ENCODE peak calls at places on chromosomes 6 and 20, in eight cellular contexts. One of them, this sample, is unnamed.
A peak's percentile ranks its signal among the peaks of the same experiment; 100 is the strongest.

GRCh38 chr6:54981647-54982046 is 135.1 kb downstream of the FAM83B start:
- DNase-seq in stimulated activated CD8-positive, alpha-beta memory T cell treated with anti-CD3 and anti-CD28 coated beads, Interleukin-2, amount 100 ng/mL, for 1 hour: no peak
- DNase-seq in kidney tubule cell: peak; percentile 36
- DNase-seq in ELF-1: peak; percentile 4
- DNase-seq in Kasumi-1: no peak
- DNase-seq in adrenal gland: no peak
- DNase-seq in HEK293T: no peak
- DNase-seq in immature natural killer cell: no peak
- DNase-seq in this sample: no peak

GRCh38 chr6:139520321-139520768 is 145.9 kb upstream of the CITED2 start:
- DNase-seq in stimulated activated CD8-positive, alpha-beta memory T cell treated with anti-CD3 and anti-CD28 coated beads, Interleukin-2, amount 100 ng/mL, for 1 hour: no peak
- DNase-seq in kidney tubule cell: peak; percentile 44
- DNase-seq in ELF-1: no peak
- DNase-seq in Kasumi-1: no peak
- DNase-seq in adrenal gland: no peak
- DNase-seq in HEK293T: no peak
- DNase-seq in immature natural killer cell: no peak
- DNase-seq in this sample: no peak

GRCh38 chr6:109397020-109397419 is 14.8 kb upstream of the CD164 start:
- DNase-seq in stimulated activated CD8-positive, alpha-beta memory T cell treated with anti-CD3 and anti-CD28 coated beads, Interleukin-2, amount 100 ng/mL, for 1 hour: no peak
- DNase-seq in kidney tubule cell: no peak
- DNase-seq in ELF-1: no peak
- DNase-seq in Kasumi-1: peak; percentile 76
- DNase-seq in adrenal gland: no peak
- DNase-seq in HEK293T: peak; percentile 20
- DNase-seq in immature natural killer cell: no peak
- DNase-seq in this sample: no peak

GRCh38 chr6:6721606-6722005 is 133.1 kb downstream of the LY86 start:
- DNase-seq in stimulated activated CD8-positive, alpha-beta memory T cell treated with anti-CD3 and anti-CD28 coated beads, Interleukin-2, amount 100 ng/mL, for 1 hour: no peak
- DNase-seq in kidney tubule cell: no peak
- DNase-seq in ELF-1: no peak
- DNase-seq in Kasumi-1: peak; percentile 46
- DNase-seq in adrenal gland: no peak
- DNase-seq in HEK293T: no peak
- DNase-seq in immature natural killer cell: no peak
- DNase-seq in this sample: no peak

GRCh38 chr20:16483024-16483423 is 90.2 kb downstream of the KIF16B start:
- DNase-seq in stimulated activated CD8-positive, alpha-beta memory T cell treated with anti-CD3 and anti-CD28 coated beads, Interleukin-2, amount 100 ng/mL, for 1 hour: no peak
- DNase-seq in kidney tubule cell: no peak
- DNase-seq in ELF-1: no peak
- DNase-seq in Kasumi-1: no peak
- DNase-seq in adrenal gland: no peak
- DNase-seq in HEK293T: no peak
- DNase-seq in immature natural killer cell: no peak
- DNase-seq in this sample: no peak

GRCh38 chr6:34951741-34952140 is 62.7 kb downstream of the ANKS1A start:
- DNase-seq in stimulated activated CD8-positive, alpha-beta memory T cell treated with anti-CD3 and anti-CD28 coated beads, Interleukin-2, amount 100 ng/mL, for 1 hour: no peak
- DNase-seq in kidney tubule cell: no peak
- DNase-seq in ELF-1: no peak
- DNase-seq in Kasumi-1: no peak
- DNase-seq in adrenal gland: no peak
- DNase-seq in HEK293T: no peak
- DNase-seq in immature natural killer cell: no peak
- DNase-seq in this sample: no peak

GRCh38 chr6:3822747-3823445 is 26.3 kb upstream of the FAM50B start:
- DNase-seq in stimulated activated CD8-positive, alpha-beta memory T cell treated with anti-CD3 and anti-CD28 coated beads, Interleukin-2, amount 100 ng/mL, for 1 hour: no peak
- DNase-seq in kidney tubule cell: peak; percentile 73
- DNase-seq in ELF-1: no peak
- DNase-seq in Kasumi-1: no peak
- DNase-seq in adrenal gland: no peak
- DNase-seq in HEK293T: no peak
- DNase-seq in immature natural killer cell: no peak
- DNase-seq in this sample: no peak

GRCh38 chr6:4506221-4506620 is 270.0 kb upstream of the CDYL start:
- DNase-seq in stimulated activated CD8-positive, alpha-beta memory T cell treated with anti-CD3 and anti-CD28 coated beads, Interleukin-2, amount 100 ng/mL, for 1 hour: no peak
- DNase-seq in kidney tubule cell: no peak
- DNase-seq in ELF-1: no peak
- DNase-seq in Kasumi-1: no peak
- DNase-seq in adrenal gland: no peak
- DNase-seq in HEK293T: no peak
- DNase-seq in immature natural killer cell: no peak
- DNase-seq in this sample: no peak

GRCh38 chr6:137677714-137678113 is 183.5 kb upstream of the OLIG3 start:
- DNase-seq in stimulated activated CD8-positive, alpha-beta memory T cell treated with anti-CD3 and anti-CD28 coated beads, Interleukin-2, amount 100 ng/mL, for 1 hour: no peak
- DNase-seq in kidney tubule cell: no peak
- DNase-seq in ELF-1: no peak
- DNase-seq in Kasumi-1: peak; percentile 51
- DNase-seq in adrenal gland: peak; percentile 39
- DNase-seq in HEK293T: no peak
- DNase-seq in immature natural killer cell: no peak
- DNase-seq in this sample: no peak

GRCh38 chr6:30720738-30721197 is 616 bp downstream of the TUBB start:
- DNase-seq in stimulated activated CD8-positive, alpha-beta memory T cell treated with anti-CD3 and anti-CD28 coated beads, Interleukin-2, amount 100 ng/mL, for 1 hour: no peak
- DNase-seq in kidney tubule cell: peak; percentile 68
- DNase-seq in ELF-1: peak; percentile 76
- DNase-seq in Kasumi-1: peak; percentile 58
- DNase-seq in adrenal gland: peak; percentile 83
- DNase-seq in HEK293T: peak; percentile 22
- DNase-seq in immature natural killer cell: peak; percentile 63
- DNase-seq in this sample: no peak

GRCh38 chr20:5214826-5215225 is 88.0 kb downstream of the CDS2 start:
- DNase-seq in stimulated activated CD8-positive, alpha-beta memory T cell treated with anti-CD3 and anti-CD28 coated beads, Interleukin-2, amount 100 ng/mL, for 1 hour: no peak
- DNase-seq in kidney tubule cell: no peak
- DNase-seq in ELF-1: no peak
- DNase-seq in Kasumi-1: no peak
- DNase-seq in adrenal gland: no peak
- DNase-seq in HEK293T: no peak
- DNase-seq in immature natural killer cell: no peak
- DNase-seq in this sample: no peak

GRCh38 chr6:53179961-53180651 is 31.5 kb upstream of the GCM1 start:
- DNase-seq in stimulated activated CD8-positive, alpha-beta memory T cell treated with anti-CD3 and anti-CD28 coated beads, Interleukin-2, amount 100 ng/mL, for 1 hour: no peak
- DNase-seq in kidney tubule cell: no peak
- DNase-seq in ELF-1: no peak
- DNase-seq in Kasumi-1: no peak
- DNase-seq in adrenal gland: peak; percentile 44
- DNase-seq in HEK293T: no peak
- DNase-seq in immature natural killer cell: peak; percentile 39
- DNase-seq in this sample: no peak

GRCh38 chr6:139778688-139779087 is 404.2 kb upstream of the CITED2 start:
- DNase-seq in stimulated activated CD8-positive, alpha-beta memory T cell treated with anti-CD3 and anti-CD28 coated beads, Interleukin-2, amount 100 ng/mL, for 1 hour: no peak
- DNase-seq in kidney tubule cell: peak; percentile 36
- DNase-seq in ELF-1: no peak
- DNase-seq in Kasumi-1: no peak
- DNase-seq in adrenal gland: no peak
- DNase-seq in HEK293T: no peak
- DNase-seq in immature natural killer cell: no peak
- DNase-seq in this sample: no peak

GRCh38 chr20:25481235-25481917 is 73.9 kb downstream of the GINS1 start:
- DNase-seq in stimulated activated CD8-positive, alpha-beta memory T cell treated with anti-CD3 and anti-CD28 coated beads, Interleukin-2, amount 100 ng/mL, for 1 hour: no peak
- DNase-seq in kidney tubule cell: no peak
- DNase-seq in ELF-1: no peak
- DNase-seq in Kasumi-1: no peak
- DNase-seq in adrenal gland: no peak
- DNase-seq in HEK293T: no peak
- DNase-seq in immature natural killer cell: no peak
- DNase-seq in this sample: no peak

GRCh38 chr6:149007846-149008245 is 261.0 kb downstream of the UST start:
- DNase-seq in stimulated activated CD8-positive, alpha-beta memory T cell treated with anti-CD3 and anti-CD28 coated beads, Interleukin-2, amount 100 ng/mL, for 1 hour: no peak
- DNase-seq in kidney tubule cell: no peak
- DNase-seq in ELF-1: no peak
- DNase-seq in Kasumi-1: no peak
- DNase-seq in adrenal gland: no peak
- DNase-seq in HEK293T: no peak
- DNase-seq in immature natural killer cell: no peak
- DNase-seq in this sample: no peak

GRCh38 chr6:47245745-47246371 is 63.8 kb downstream of the TNFRSF21 start:
- DNase-seq in stimulated activated CD8-positive, alpha-beta memory T cell treated with anti-CD3 and anti-CD28 coated beads, Interleukin-2, amount 100 ng/mL, for 1 hour: no peak
- DNase-seq in kidney tubule cell: no peak
- DNase-seq in ELF-1: no peak
- DNase-seq in Kasumi-1: peak; percentile 40
- DNase-seq in adrenal gland: no peak
- DNase-seq in HEK293T: no peak
- DNase-seq in immature natural killer cell: no peak
- DNase-seq in this sample: no peak

GRCh38 chr6:52328721-52329120 is 33.2 kb upstream of the PAQR8 start:
- DNase-seq in stimulated activated CD8-positive, alpha-beta memory T cell treated with anti-CD3 and anti-CD28 coated beads, Interleukin-2, amount 100 ng/mL, for 1 hour: no peak
- DNase-seq in kidney tubule cell: no peak
- DNase-seq in ELF-1: no peak
- DNase-seq in Kasumi-1: no peak
- DNase-seq in adrenal gland: no peak
- DNase-seq in HEK293T: no peak
- DNase-seq in immature natural killer cell: no peak
- DNase-seq in this sample: no peak

GRCh38 chr6:170101281-170102035 is 189.4 kb downstream of the DLL1 start:
- DNase-seq in stimulated activated CD8-positive, alpha-beta memory T cell treated with anti-CD3 and anti-CD28 coated beads, Interleukin-2, amount 100 ng/mL, for 1 hour: no peak
- DNase-seq in kidney tubule cell: no peak
- DNase-seq in ELF-1: peak; percentile 0
- DNase-seq in Kasumi-1: no peak
- DNase-seq in adrenal gland: peak; percentile 7
- DNase-seq in HEK293T: no peak
- DNase-seq in immature natural killer cell: no peak
- DNase-seq in this sample: no peak

GRCh38 chr6:34447915-34448314 is 18.0 kb upstream of the PACSIN1 start:
- DNase-seq in stimulated activated CD8-positive, alpha-beta memory T cell treated with anti-CD3 and anti-CD28 coated beads, Interleukin-2, amount 100 ng/mL, for 1 hour: no peak
- DNase-seq in kidney tubule cell: peak; percentile 32
- DNase-seq in ELF-1: peak; percentile 29
- DNase-seq in Kasumi-1: no peak
- DNase-seq in adrenal gland: no peak
- DNase-seq in HEK293T: no peak
- DNase-seq in immature natural killer cell: no peak
- DNase-seq in this sample: no peak

GRCh38 chr6:157761331-157761921 is 61.6 kb upstream of the SNX9 start:
- DNase-seq in stimulated activated CD8-positive, alpha-beta memory T cell treated with anti-CD3 and anti-CD28 coated beads, Interleukin-2, amount 100 ng/mL, for 1 hour: peak; percentile 18
- DNase-seq in kidney tubule cell: peak; percentile 52
- DNase-seq in ELF-1: no peak
- DNase-seq in Kasumi-1: no peak
- DNase-seq in adrenal gland: no peak
- DNase-seq in HEK293T: no peak
- DNase-seq in immature natural killer cell: no peak
- DNase-seq in this sample: peak; percentile 66

GRCh38 chr6:24775520-24776058 is 852 bp downstream of the GMNN start:
- DNase-seq in stimulated activated CD8-positive, alpha-beta memory T cell treated with anti-CD3 and anti-CD28 coated beads, Interleukin-2, amount 100 ng/mL, for 1 hour: no peak
- DNase-seq in kidney tubule cell: peak; percentile 64
- DNase-seq in ELF-1: no peak
- DNase-seq in Kasumi-1: no peak
- DNase-seq in adrenal gland: peak; percentile 32
- DNase-seq in HEK293T: no peak
- DNase-seq in immature natural killer cell: no peak
- DNase-seq in this sample: no peak

GRCh38 chr20:35463455-35464300 is 8.3 kb downstream of the CEP250 start:
- DNase-seq in stimulated activated CD8-positive, alpha-beta memory T cell treated with anti-CD3 and anti-CD28 coated beads, Interleukin-2, amount 100 ng/mL, for 1 hour: peak; percentile 21
- DNase-seq in kidney tubule cell: peak; percentile 67
- DNase-seq in ELF-1: peak; percentile 76
- DNase-seq in Kasumi-1: peak; percentile 91
- DNase-seq in adrenal gland: peak; percentile 79
- DNase-seq in HEK293T: peak; percentile 67
- DNase-seq in immature natural killer cell: peak; percentile 61
- DNase-seq in this sample: peak; percentile 45

GRCh38 chr6:33746036-33746600 is 587 bp downstream of the IP6K3 start:
- DNase-seq in stimulated activated CD8-positive, alpha-beta memory T cell treated with anti-CD3 and anti-CD28 coated beads, Interleukin-2, amount 100 ng/mL, for 1 hour: no peak
- DNase-seq in kidney tubule cell: peak; percentile 77
- DNase-seq in ELF-1: peak; percentile 69
- DNase-seq in Kasumi-1: no peak
- DNase-seq in adrenal gland: no peak
- DNase-seq in HEK293T: no peak
- DNase-seq in immature natural killer cell: no peak
- DNase-seq in this sample: no peak

GRCh38 chr6:42406296-42407280 is 45.1 kb downstream of the TRERF1 start:
- DNase-seq in stimulated activated CD8-positive, alpha-beta memory T cell treated with anti-CD3 and anti-CD28 coated beads, Interleukin-2, amount 100 ng/mL, for 1 hour: no peak
- DNase-seq in kidney tubule cell: no peak
- DNase-seq in ELF-1: no peak
- DNase-seq in Kasumi-1: no peak
- DNase-seq in adrenal gland: no peak
- DNase-seq in HEK293T: no peak
- DNase-seq in immature natural killer cell: no peak
- DNase-seq in this sample: no peak

GRCh38 chr20:50624351-50625016 is 66.9 kb downstream of the RIPOR3 start:
- DNase-seq in stimulated activated CD8-positive, alpha-beta memory T cell treated with anti-CD3 and anti-CD28 coated beads, Interleukin-2, amount 100 ng/mL, for 1 hour: no peak
- DNase-seq in kidney tubule cell: peak; percentile 92
- DNase-seq in ELF-1: no peak
- DNase-seq in Kasumi-1: no peak
- DNase-seq in adrenal gland: no peak
- DNase-seq in HEK293T: no peak
- DNase-seq in immature natural killer cell: no peak
- DNase-seq in this sample: no peak

GRCh38 chr6:85670573-85670972 is 27.9 kb upstream of the SYNCRIP start:
- DNase-seq in stimulated activated CD8-positive, alpha-beta memory T cell treated with anti-CD3 and anti-CD28 coated beads, Interleukin-2, amount 100 ng/mL, for 1 hour: no peak
- DNase-seq in kidney tubule cell: peak; percentile 19
- DNase-seq in ELF-1: no peak
- DNase-seq in Kasumi-1: no peak
- DNase-seq in adrenal gland: peak; percentile 47
- DNase-seq in HEK293T: no peak
- DNase-seq in immature natural killer cell: no peak
- DNase-seq in this sample: no peak

GRCh38 chr6:170139531-170139930 is 151.3 kb downstream of the DLL1 start:
- DNase-seq in stimulated activated CD8-positive, alpha-beta memory T cell treated with anti-CD3 and anti-CD28 coated beads, Interleukin-2, amount 100 ng/mL, for 1 hour: no peak
- DNase-seq in kidney tubule cell: no peak
- DNase-seq in ELF-1: no peak
- DNase-seq in Kasumi-1: no peak
- DNase-seq in adrenal gland: no peak
- DNase-seq in HEK293T: no peak
- DNase-seq in immature natural killer cell: no peak
- DNase-seq in this sample: no peak

GRCh38 chr6:111580826-111581505 is 24.7 kb downstream of the TRAF3IP2 start:
- DNase-seq in stimulated activated CD8-positive, alpha-beta memory T cell treated with anti-CD3 and anti-CD28 coated beads, Interleukin-2, amount 100 ng/mL, for 1 hour: no peak
- DNase-seq in kidney tubule cell: no peak
- DNase-seq in ELF-1: no peak
- DNase-seq in Kasumi-1: peak; percentile 13
- DNase-seq in adrenal gland: peak; percentile 19
- DNase-seq in HEK293T: no peak
- DNase-seq in immature natural killer cell: no peak
- DNase-seq in this sample: no peak

GRCh38 chr6:42315991-42316378 is 98.3 kb upstream of the MRPS10 start:
- DNase-seq in stimulated activated CD8-positive, alpha-beta memory T cell treated with anti-CD3 and anti-CD28 coated beads, Interleukin-2, amount 100 ng/mL, for 1 hour: no peak
- DNase-seq in kidney tubule cell: peak; percentile 97
- DNase-seq in ELF-1: peak; percentile 79
- DNase-seq in Kasumi-1: no peak
- DNase-seq in adrenal gland: peak; percentile 78
- DNase-seq in HEK293T: no peak
- DNase-seq in immature natural killer cell: no peak
- DNase-seq in this sample: peak; percentile 96

GRCh38 chr6:150759500-150759899 is 106.0 kb upstream of the MTHFD1L start:
- DNase-seq in stimulated activated CD8-positive, alpha-beta memory T cell treated with anti-CD3 and anti-CD28 coated beads, Interleukin-2, amount 100 ng/mL, for 1 hour: no peak
- DNase-seq in kidney tubule cell: no peak
- DNase-seq in ELF-1: no peak
- DNase-seq in Kasumi-1: no peak
- DNase-seq in adrenal gland: no peak
- DNase-seq in HEK293T: no peak
- DNase-seq in immature natural killer cell: no peak
- DNase-seq in this sample: no peak

GRCh38 chr6:128118401-128118800 is 217.5 kb upstream of the THEMIS start:
- DNase-seq in stimulated activated CD8-positive, alpha-beta memory T cell treated with anti-CD3 and anti-CD28 coated beads, Interleukin-2, amount 100 ng/mL, for 1 hour: no peak
- DNase-seq in kidney tubule cell: peak; percentile 17
- DNase-seq in ELF-1: no peak
- DNase-seq in Kasumi-1: no peak
- DNase-seq in adrenal gland: no peak
- DNase-seq in HEK293T: no peak
- DNase-seq in immature natural killer cell: no peak
- DNase-seq in this sample: no peak

GRCh38 chr6:37550436-37550835 is 50.7 kb upstream of the CCDC167 start:
- DNase-seq in stimulated activated CD8-positive, alpha-beta memory T cell treated with anti-CD3 and anti-CD28 coated beads, Interleukin-2, amount 100 ng/mL, for 1 hour: no peak
- DNase-seq in kidney tubule cell: peak; percentile 74
- DNase-seq in ELF-1: no peak
- DNase-seq in Kasumi-1: no peak
- DNase-seq in adrenal gland: no peak
- DNase-seq in HEK293T: no peak
- DNase-seq in immature natural killer cell: no peak
- DNase-seq in this sample: no peak

GRCh38 chr6:142412241-142412640 is 110.4 kb downstream of the ADGRG6 start:
- DNase-seq in stimulated activated CD8-positive, alpha-beta memory T cell treated with anti-CD3 and anti-CD28 coated beads, Interleukin-2, amount 100 ng/mL, for 1 hour: no peak
- DNase-seq in kidney tubule cell: no peak
- DNase-seq in ELF-1: no peak
- DNase-seq in Kasumi-1: no peak
- DNase-seq in adrenal gland: no peak
- DNase-seq in HEK293T: no peak
- DNase-seq in immature natural killer cell: no peak
- DNase-seq in this sample: no peak

GRCh38 chr20:33490934-33491656 is 1.2 kb downstream of the CBFA2T2 start:
- DNase-seq in stimulated activated CD8-positive, alpha-beta memory T cell treated with anti-CD3 and anti-CD28 coated beads, Interleukin-2, amount 100 ng/mL, for 1 hour: no peak
- DNase-seq in kidney tubule cell: no peak
- DNase-seq in ELF-1: no peak
- DNase-seq in Kasumi-1: peak; percentile 26
- DNase-seq in adrenal gland: no peak
- DNase-seq in HEK293T: no peak
- DNase-seq in immature natural killer cell: no peak
- DNase-seq in this sample: no peak

This sample was measured in Panc1.